ENCODE peak calls at places on chromosomes 7 and 10, in eight cellular contexts. M is transverse colon; O is GF-D8; H is stimulated activated CD4-positive, alpha-beta T cell treated with anti-CD3 and anti-CD28 coated beads, TNF-alpha, amount 100 ng/mL, for 1 hour; Z is substantia nigra; C is T-helper 9 cell; L is activated naive CD8-positive, alpha-beta T cell treated with anti-CD3 and anti-CD28 coated beads, Interleukin-2, amount 50 U/mL, for 24 hours; B is NCI-H1417. N is an unnamed sample.

GRCh38 chr10:14466256-14466655 is 135.5 kb upstream of the FRMD4A start:
- DNase-seq in M (no peak), O (no peak), H (no peak), Z (no peak), C (no peak), L (no peak), B (no peak), N (no peak)

GRCh38 chr7:151060416-151061234 is 1.2 kb downstream of the SLC4A2 start:
- DNase-seq in M (peak; percentile 58), O (no peak), H (no peak), Z (peak; percentile 23), C (no peak), L (peak; percentile 35), B (no peak), N (no peak)

GRCh38 chr10:78513986-78514385 is 480.3 kb downstream of the RPS24 start:
- DNase-seq in M (no peak), O (no peak), H (no peak), Z (no peak), C (no peak), L (no peak), B (no peak), N (no peak)

GRCh38 chr10:60883187-60883586 is 60.8 kb downstream of the RHOBTB1 start:
- DNase-seq in M (peak; percentile 19), O (no peak), H (no peak), Z (no peak), C (no peak), L (no peak), B (no peak), N (no peak)

GRCh38 chr10:107553470-107553869 is 389.0 kb upstream of the SORCS1 start:
- DNase-seq in M (no peak), O (no peak), H (no peak), Z (no peak), C (no peak), L (no peak), B (no peak), N (no peak)

GRCh38 chr7:129072410-129073063 is 17.6 kb upstream of the TNPO3 start:
- DNase-seq in M (no peak), O (peak; percentile 94), H (no peak), Z (no peak), C (no peak), L (no peak), B (no peak), N (no peak)

GRCh38 chr10:89337493-89337892 is 9.7 kb downstream of the IFIT3 start:
- DNase-seq in M (no peak), O (no peak), H (no peak), Z (no peak), C (no peak), L (peak; percentile 22), B (no peak), N (no peak)

GRCh38 chr7:25311346-25311745 is 83.1 kb upstream of the NPVF start:
- DNase-seq in M (no peak), O (no peak), H (no peak), Z (no peak), C (no peak), L (no peak), B (no peak), N (no peak)

GRCh38 chr10:27998178-27998953 is 513 bp downstream of the ODAD2 start:
- DNase-seq in M (peak; percentile 8), O (no peak), H (no peak), Z (no peak), C (no peak), L (peak; percentile 38), B (no peak), N (no peak)

GRCh38 chr10:92696606-92697383 is 7.0 kb downstream of the HHEX start:
- DNase-seq in M (no peak), O (no peak), H (no peak), Z (no peak), C (no peak), L (no peak), B (no peak), N (no peak)

GRCh38 chr10:77165445-77166316 is 471.9 kb downstream of the KCNMA1 start:
- DNase-seq in M (peak; percentile 62), O (peak; percentile 1), H (no peak), Z (no peak), C (peak; percentile 3), L (peak; percentile 32), B (peak; percentile 55), N (peak; percentile 63)

GRCh38 chr7:152459724-152460251 is 24.0 kb upstream of the KMT2C start:
- DNase-seq in M (peak; percentile 14), O (peak; percentile 98), H (no peak), Z (no peak), C (no peak), L (no peak), B (no peak), N (no peak)

GRCh38 chr10:93899109-93899508 is 5.3 kb downstream of the SLC35G1 start:
- DNase-seq in M (no peak), O (no peak), H (no peak), Z (no peak), C (no peak), L (no peak), B (no peak), N (no peak)

GRCh38 chr10:132881186-132881920 is 61.0 kb downstream of the CFAP46 start:
- DNase-seq in M (no peak), O (no peak), H (no peak), Z (no peak), C (no peak), L (no peak), B (no peak), N (no peak)

GRCh38 chr7:24172859-24173258 is 111.1 kb upstream of the NPY start:
- DNase-seq in M (no peak), O (no peak), H (no peak), Z (no peak), C (no peak), L (no peak), B (no peak), N (no peak)

GRCh38 chr10:11435621-11436020 is 175.8 kb downstream of the USP6NL start:
- DNase-seq in M (no peak), O (no peak), H (no peak), Z (no peak), C (no peak), L (no peak), B (no peak), N (no peak)

GRCh38 chr10:30591249-30591670 is 38.3 kb downstream of the LYZL2 start:
- DNase-seq in M (peak; percentile 29), O (no peak), H (no peak), Z (no peak), C (peak; percentile 34), L (peak; percentile 43), B (peak; percentile 15), N (peak; percentile 48)

GRCh38 chr7:29609162-29610030 is 45.8 kb downstream of the PRR15 start:
- DNase-seq in M (peak; percentile 65), O (no peak), H (no peak), Z (no peak), C (no peak), L (no peak), B (peak; percentile 52), N (peak; percentile 89)

GRCh38 chr10:7311256-7312178 is 99.3 kb downstream of the SFMBT2 start:
- DNase-seq in M (no peak), O (no peak), H (no peak), Z (no peak), C (no peak), L (no peak), B (no peak), N (no peak)

GRCh38 chr7:116438274-116438673 is 61.3 kb upstream of the CAV2 start:
- DNase-seq in M (peak; percentile 34), O (no peak), H (no peak), Z (no peak), C (no peak), L (no peak), B (no peak), N (no peak)

GRCh38 chr7:75879771-75880184 is 944 bp downstream of the RHBDD2 start:
- DNase-seq in M (no peak), O (peak; percentile 52), H (no peak), Z (no peak), C (no peak), L (no peak), B (no peak), N (no peak)

GRCh38 chr7:158076215-158076614 is 511.4 kb downstream of the PTPRN2 start:
- DNase-seq in M (no peak), O (no peak), H (no peak), Z (no peak), C (no peak), L (no peak), B (no peak), N (no peak)

GRCh38 chr7:84256481-84256880 is 61.9 kb upstream of the SEMA3A start:
- DNase-seq in M (no peak), O (no peak), H (no peak), Z (no peak), C (no peak), L (no peak), B (no peak), N (no peak)

GRCh38 chr10:48363617-48364355 is 57.3 kb downstream of the MAPK8 start:
- DNase-seq in M (peak; percentile 11), O (peak; percentile 48), H (no peak), Z (no peak), C (no peak), L (peak; percentile 17), B (peak; percentile 55), N (peak; percentile 51)

GRCh38 chr10:32446701-32447406 is 914 bp downstream of the CCDC7 start:
- DNase-seq in M (no peak), O (peak; percentile 14), H (no peak), Z (no peak), C (no peak), L (no peak), B (no peak), N (peak; percentile 23)

GRCh38 chr10:110852897-110853296 is 18.8 kb upstream of the PDCD4 start:
- DNase-seq in M (no peak), O (no peak), H (no peak), Z (no peak), C (no peak), L (no peak), B (no peak), N (no peak)

GRCh38 chr10:48470115-48470892 is 134.6 kb downstream of the ARHGAP22 start:
- DNase-seq in M (no peak), O (peak; percentile 82), H (no peak), Z (no peak), C (no peak), L (no peak), B (no peak), N (no peak)

GRCh38 chr10:266974-267425 is 131.7 kb downstream of the ZMYND11 start:
- DNase-seq in M (no peak), O (peak; percentile 6), H (no peak), Z (no peak), C (no peak), L (no peak), B (no peak), N (no peak)

GRCh38 chr10:97254694-97255093 is 37.7 kb downstream of the ARHGAP19 start:
- DNase-seq in M (no peak), O (no peak), H (no peak), Z (no peak), C (no peak), L (no peak), B (no peak), N (no peak)

GRCh38 chr10:13365168-13365687 is 17.1 kb upstream of the SEPHS1 start:
- DNase-seq in M (no peak), O (no peak), H (no peak), Z (no peak), C (no peak), L (no peak), B (no peak), N (no peak)

GRCh38 chr10:128211064-128211504 is 84.9 kb upstream of the MKI67 start:
- DNase-seq in M (no peak), O (no peak), H (no peak), Z (no peak), C (no peak), L (no peak), B (no peak), N (no peak)

GRCh38 chr10:132273304-132273944 is 34.3 kb downstream of the STK32C start:
- DNase-seq in M (no peak), O (no peak), H (no peak), Z (no peak), C (no peak), L (no peak), B (no peak), N (no peak)

GRCh38 chr7:78607099-78607498 is 808.5 kb downstream of the PHTF2 start:
- DNase-seq in M (no peak), O (no peak), H (no peak), Z (no peak), C (no peak), L (no peak), B (no peak), N (no peak)

GRCh38 chr7:46682841-46683624 is 762.0 kb upstream of the IGFBP3 start:
- DNase-seq in M (no peak), O (no peak), H (no peak), Z (no peak), C (no peak), L (no peak), B (no peak), N (no peak)